ENCODE peak calls at places on chromosome 22, in four cellular contexts. O is IMR-90, L is endothelial cell of umbilical vein, C is K562. I is an unnamed sample.

GRCh38 chr22:47337161-47337621 is 574.7 kb downstream of the TBC1D22A start:
- DNase-seq in O (peak; percentile 87), L (peak; percentile 18), C (no peak), I (no peak)

GRCh38 chr22:19837915-19838314 is 16.8 kb downstream of the GNB1L start:
- DNase-seq in O (no peak), L (no peak), C (no peak), I (no peak)

GRCh38 chr22:38029901-38030300 is 27.3 kb upstream of the PICK1 start:
- DNase-seq in O (no peak), L (no peak), C (no peak), I (no peak)

GRCh38 chr22:17910561-17911311 is 113.6 kb downstream of the MICAL3 start:
- DNase-seq in O (peak; percentile 91), L (peak; percentile 94), C (peak; percentile 31), I (no peak)

GRCh38 chr22:29147241-29147919 is 58.3 kb upstream of the EMID1 start:
- DNase-seq in O (no peak), L (no peak), C (no peak), I (no peak)

GRCh38 chr22:50625568-50626313 is 2.2 kb downstream of the ARSA start:
- DNase-seq in O (no peak), L (no peak), C (no peak), I (no peak)

GRCh38 chr22:37161442-37161841 is 11.7 kb upstream of the IL2RB start:
- DNase-seq in O (no peak), L (no peak), C (peak; percentile 70), I (no peak)

GRCh38 chr22:20823264-20823663 is 35.3 kb downstream of the PI4KA start:
- DNase-seq in O (no peak), L (no peak), C (no peak), I (no peak)

GRCh38 chr22:41446639-41447434 is at the start of gene TOB2:
- DNase-seq in O (peak; percentile 95), L (peak; percentile 93), C (peak; percentile 81), I (peak; percentile 68)

GRCh38 chr22:24418786-24419479 is 8.5 kb upstream of the ADORA2A start:
- DNase-seq in O (no peak), L (no peak), C (no peak), I (no peak)

GRCh38 chr22:35631597-35631996 is 14.5 kb upstream of the MB start:
- DNase-seq in O (no peak), L (peak; percentile 23), C (peak; percentile 50), I (no peak)

GRCh38 chr22:32023251-32023827 is 19.7 kb upstream of the SLC5A1 start:
- DNase-seq in O (no peak), L (no peak), C (no peak), I (no peak)

GRCh38 chr22:32020117-32020516 is 22.9 kb upstream of the SLC5A1 start:
- DNase-seq in O (peak; percentile 81), L (peak; percentile 16), C (no peak), I (peak; percentile 76)

GRCh38 chr22:32030508-32031247 is 12.4 kb upstream of the SLC5A1 start:
- DNase-seq in O (no peak), L (no peak), C (no peak), I (no peak)

DNA sequence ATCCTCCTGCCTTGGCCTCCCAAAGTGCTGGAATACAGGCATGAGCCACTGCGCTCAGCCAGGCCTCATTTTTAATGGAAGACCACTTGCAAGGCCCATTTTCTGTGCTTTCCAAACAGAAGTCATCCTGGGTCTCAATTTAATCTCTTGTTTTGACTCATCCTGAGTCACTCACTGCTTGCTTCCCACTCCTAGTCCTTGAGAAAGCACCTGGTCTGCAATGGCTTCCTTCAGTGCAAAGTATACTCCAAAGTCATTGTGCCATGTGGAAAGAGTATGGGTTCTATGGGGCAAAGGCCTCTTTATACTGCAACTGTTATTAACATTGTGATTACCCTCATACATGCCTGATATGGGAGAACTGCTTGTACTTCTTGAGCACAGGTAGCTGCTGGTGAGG is 18.3 kb upstream of the SLC5A1 start:
- DNase-seq in O (peak; percentile 18), L (no peak), C (no peak), I (peak; percentile 44)
- H2AFZ ChIP-seq in O (no peak overlapping the region), L (no peak overlapping the region), C (no peak overlapping the region), I (no peak overlapping the region)

DNA sequence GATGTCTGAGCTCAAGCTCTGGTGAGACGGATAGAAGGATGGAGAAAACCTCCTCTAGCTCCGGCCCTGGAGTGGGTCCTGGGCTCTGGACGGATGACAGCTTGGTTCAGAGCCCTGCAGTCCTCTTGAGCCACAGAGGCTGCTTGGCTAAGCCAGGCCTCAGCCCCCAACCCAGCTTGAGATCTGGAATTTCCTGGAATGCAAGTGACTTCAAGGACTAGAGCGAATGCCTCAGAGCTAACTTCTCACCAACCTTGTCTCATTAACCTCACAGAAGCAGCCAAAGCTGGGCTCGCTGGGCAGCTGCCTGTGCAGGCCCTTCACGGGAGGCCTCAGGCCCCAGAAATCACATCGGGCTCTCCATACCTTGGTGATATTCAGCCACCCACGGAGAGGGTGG is 73.4 kb upstream of the TTLL12 start:
- DNase-seq in O (no peak), L (no peak), C (no peak), I (no peak)
- H3K9me1 ChIP-seq in O (no peaks in the 10 kb centered on the region), L (no peaks in the 10 kb centered on the region), C (no peaks in the 10 kb centered on the region), I (no peaks in the 10 kb centered on the region)

DNA sequence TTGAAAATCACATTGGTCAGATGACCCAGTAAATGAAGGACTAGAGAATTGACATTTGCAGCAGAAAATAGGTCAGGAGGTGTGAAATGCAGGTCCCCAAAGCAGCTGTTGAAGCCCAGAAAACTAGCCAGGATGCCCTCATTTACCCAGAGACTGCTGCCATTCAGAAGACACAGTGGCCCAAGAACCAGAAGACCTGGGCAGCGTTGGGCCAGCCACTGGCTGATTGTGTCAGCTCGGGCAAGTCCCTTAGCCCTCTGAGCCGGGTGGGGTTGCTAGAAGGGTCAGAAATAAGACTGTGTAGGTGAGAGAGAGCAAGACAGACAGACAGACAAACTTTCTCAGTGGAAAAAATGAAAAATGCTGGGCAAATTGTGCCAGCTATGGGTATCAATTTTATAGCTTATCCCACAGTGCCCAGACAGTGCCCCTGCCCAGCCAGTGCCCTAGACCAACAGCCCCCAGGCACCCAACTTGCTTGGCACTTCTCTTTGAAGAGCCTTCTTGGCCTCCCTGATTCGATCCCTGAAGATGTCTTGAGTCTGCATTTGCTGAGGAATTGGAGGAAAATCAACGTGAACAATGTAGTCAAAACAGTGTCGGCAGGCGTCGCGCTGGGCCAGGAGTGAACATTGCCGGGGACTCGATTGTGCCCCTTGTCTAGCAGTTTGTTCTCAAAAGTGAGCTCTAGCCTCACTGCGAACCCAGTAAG is 198.3 kb downstream of the MN1 start:
- DNase-seq in O (no peak), L (no peak), C (no peak), I (no peak)
- TF ChIP-seq CTCF in O (no peak), L (no peak), C (peak; percentile 34), I (no peak)

GRCh38 chr22:22604326-22605073 is 39.9 kb upstream of the GGTLC2 start:
- DNase-seq in O (no peak), L (no peak), C (no peak), I (no peak)
- H2AFZ ChIP-seq in O (no peak overlapping the region), L (no peak overlapping the region), C (no peak overlapping the region), I (no peak overlapping the region)

GRCh38 chr22:27752771-27753170 is 48.8 kb downstream of the MN1 start:
- DNase-seq in O (no peak), L (no peak), C (no peak), I (peak; percentile 71)
- H3K9me1 ChIP-seq in O (peaks cover 3% of the 10 kb centered on the region), L (no peaks in the 10 kb centered on the region), C (no peaks in the 10 kb centered on the region), I (no peaks in the 10 kb centered on the region)

I was measured in keratinocyte.